ENCODE peak calls at places on chromosomes 2 and 18, in eight cellular contexts. One of them, this sample, is unnamed.

GRCh38 chr2:127558911-127559310 is 23.4 kb downstream of the MYO7B start:
- DNase-seq in tibial nerve: no peak
- DNase-seq in fibroblast of the aortic adventitia: no peak
- DNase-seq in chondrocyte: peak
- DNase-seq in tibial artery: no peak
- DNase-seq in Peyer's patch: peak
- DNase-seq in choroid plexus epithelial cell: no peak
- DNase-seq in dorsolateral prefrontal cortex: no peak
- DNase-seq in this sample: no peak

GRCh38 chr18:21191596-21192307 is 50.3 kb upstream of the GREB1L start:
- DNase-seq in Peyer's patch: peak
- DNase-seq in tibial nerve: peak
- DNase-seq in fibroblast of the aortic adventitia: peak
- DNase-seq in tibial artery: peak
- DNase-seq in choroid plexus epithelial cell: peak
- DNase-seq in dorsolateral prefrontal cortex: peak
- DNase-seq in chondrocyte: no peak
- DNase-seq in this sample: peak

GRCh38 chr2:13218205-13218604 is 501.5 kb downstream of the TRIB2 start:
- DNase-seq in choroid plexus epithelial cell: no peak
- DNase-seq in Peyer's patch: no peak
- DNase-seq in tibial artery: no peak
- DNase-seq in dorsolateral prefrontal cortex: no peak
- DNase-seq in tibial nerve: no peak
- DNase-seq in chondrocyte: no peak
- DNase-seq in fibroblast of the aortic adventitia: no peak
- DNase-seq in this sample: no peak

GRCh38 chr2:72092099-72092498 is 55.6 kb downstream of the CYP26B1 start:
- DNase-seq in dorsolateral prefrontal cortex: no peak
- DNase-seq in Peyer's patch: no peak
- DNase-seq in tibial artery: no peak
- DNase-seq in tibial nerve: no peak
- DNase-seq in choroid plexus epithelial cell: peak
- DNase-seq in fibroblast of the aortic adventitia: no peak
- DNase-seq in chondrocyte: no peak
- DNase-seq in this sample: no peak

GRCh38 chr2:191065785-191066184 is 51.8 kb upstream of the STAT1 start:
- DNase-seq in tibial nerve: no peak
- DNase-seq in fibroblast of the aortic adventitia: peak
- DNase-seq in dorsolateral prefrontal cortex: no peak
- DNase-seq in Peyer's patch: no peak
- DNase-seq in chondrocyte: no peak
- DNase-seq in choroid plexus epithelial cell: no peak
- DNase-seq in tibial artery: no peak
- DNase-seq in this sample: no peak

GRCh38 chr2:184689633-184690032 is 91.3 kb downstream of the ZNF804A start:
- DNase-seq in choroid plexus epithelial cell: peak
- DNase-seq in dorsolateral prefrontal cortex: no peak
- DNase-seq in fibroblast of the aortic adventitia: peak
- DNase-seq in tibial nerve: no peak
- DNase-seq in Peyer's patch: no peak
- DNase-seq in chondrocyte: no peak
- DNase-seq in tibial artery: no peak
- DNase-seq in this sample: no peak

GRCh38 chr18:76980663-76981387 is 151.8 kb downstream of the MBP start:
- DNase-seq in chondrocyte: no peak
- DNase-seq in Peyer's patch: no peak
- DNase-seq in tibial artery: no peak
- DNase-seq in tibial nerve: no peak
- DNase-seq in choroid plexus epithelial cell: no peak
- DNase-seq in dorsolateral prefrontal cortex: no peak
- DNase-seq in fibroblast of the aortic adventitia: no peak
- DNase-seq in this sample: no peak

GRCh38 chr18:22032392-22032961 is 136.9 kb upstream of the GATA6 start:
- DNase-seq in fibroblast of the aortic adventitia: peak
- DNase-seq in dorsolateral prefrontal cortex: no peak
- DNase-seq in Peyer's patch: no peak
- DNase-seq in chondrocyte: no peak
- DNase-seq in tibial artery: no peak
- DNase-seq in choroid plexus epithelial cell: peak
- DNase-seq in tibial nerve: no peak
- DNase-seq in this sample: peak

GRCh38 chr2:161625996-161626395 is 1.8 kb downstream of the SLC4A10 start:
- DNase-seq in Peyer's patch: no peak
- DNase-seq in tibial artery: no peak
- DNase-seq in choroid plexus epithelial cell: no peak
- DNase-seq in fibroblast of the aortic adventitia: no peak
- DNase-seq in tibial nerve: no peak
- DNase-seq in chondrocyte: no peak
- DNase-seq in dorsolateral prefrontal cortex: no peak
- DNase-seq in this sample: no peak

GRCh38 chr18:21383031-21383430 is 141.0 kb downstream of the GREB1L start:
- DNase-seq in dorsolateral prefrontal cortex: no peak
- DNase-seq in fibroblast of the aortic adventitia: no peak
- DNase-seq in choroid plexus epithelial cell: no peak
- DNase-seq in tibial artery: no peak
- DNase-seq in chondrocyte: no peak
- DNase-seq in Peyer's patch: no peak
- DNase-seq in tibial nerve: no peak
- DNase-seq in this sample: no peak

GRCh38 chr18:1463981-1464380 is 559.3 kb downstream of the ADCYAP1 start:
- DNase-seq in dorsolateral prefrontal cortex: no peak
- DNase-seq in Peyer's patch: no peak
- DNase-seq in tibial artery: no peak
- DNase-seq in choroid plexus epithelial cell: no peak
- DNase-seq in tibial nerve: no peak
- DNase-seq in chondrocyte: no peak
- DNase-seq in fibroblast of the aortic adventitia: no peak
- DNase-seq in this sample: no peak

GRCh38 chr18:1464444-1465217 is 560.0 kb downstream of the ADCYAP1 start:
- DNase-seq in chondrocyte: no peak
- DNase-seq in tibial artery: no peak
- DNase-seq in tibial nerve: no peak
- DNase-seq in fibroblast of the aortic adventitia: no peak
- DNase-seq in choroid plexus epithelial cell: no peak
- DNase-seq in dorsolateral prefrontal cortex: no peak
- DNase-seq in Peyer's patch: no peak
- DNase-seq in this sample: no peak

GRCh38 chr18:1467461-1467964 is 562.8 kb downstream of the ADCYAP1 start:
- DNase-seq in Peyer's patch: no peak
- DNase-seq in fibroblast of the aortic adventitia: no peak
- DNase-seq in tibial nerve: no peak
- DNase-seq in chondrocyte: no peak
- DNase-seq in choroid plexus epithelial cell: no peak
- DNase-seq in dorsolateral prefrontal cortex: no peak
- DNase-seq in tibial artery: no peak
- DNase-seq in this sample: no peak

GRCh38 chr18:1466035-1466434 is 561.4 kb downstream of the ADCYAP1 start:
- DNase-seq in choroid plexus epithelial cell: no peak
- DNase-seq in dorsolateral prefrontal cortex: no peak
- DNase-seq in tibial artery: no peak
- DNase-seq in Peyer's patch: no peak
- DNase-seq in chondrocyte: no peak
- DNase-seq in tibial nerve: no peak
- DNase-seq in fibroblast of the aortic adventitia: no peak
- DNase-seq in this sample: no peak

DNA sequence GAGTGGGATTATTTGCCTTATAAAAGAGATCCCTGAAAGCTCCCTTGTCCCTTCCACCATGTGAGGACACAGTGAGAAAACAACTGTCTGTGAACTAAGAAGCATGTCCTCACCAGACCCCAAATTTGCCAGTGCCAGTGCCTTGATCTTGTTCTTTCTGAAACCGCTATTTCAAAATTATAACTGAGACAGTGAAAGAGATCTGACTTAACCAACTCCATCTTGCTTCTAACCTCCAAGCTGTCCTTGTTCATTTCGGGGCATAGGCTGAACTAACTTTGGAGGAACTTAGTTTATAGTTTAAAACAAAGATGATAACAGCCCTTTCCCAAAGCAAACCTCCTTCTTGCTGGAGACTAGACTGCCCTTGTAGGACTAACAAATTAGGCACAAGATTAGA is 563.9 kb downstream of the ADCYAP1 start:
- DNase-seq in dorsolateral prefrontal cortex: no peak
- DNase-seq in tibial nerve: no peak
- DNase-seq in choroid plexus epithelial cell: no peak
- DNase-seq in Peyer's patch: no peak
- DNase-seq in fibroblast of the aortic adventitia: no peak
- DNase-seq in tibial artery: no peak
- DNase-seq in chondrocyte: no peak
- DNase-seq in this sample: no peak
- TF ChIP-seq CTCF in dorsolateral prefrontal cortex: no peak
- TF ChIP-seq CTCF in tibial nerve: no peak
- TF ChIP-seq CTCF in choroid plexus epithelial cell: no peak
- TF ChIP-seq CTCF in Peyer's patch: no peak
- TF ChIP-seq CTCF in fibroblast of the aortic adventitia: no peak
- TF ChIP-seq CTCF in tibial artery: no peak
- TF ChIP-seq CTCF in chondrocyte: no peak
- TF ChIP-seq CTCF in this sample: no peak

GRCh38 chr2:100484390-100484789 is 14.1 kb downstream of the NMS start:
- DNase-seq in tibial artery: no peak
- DNase-seq in Peyer's patch: no peak
- DNase-seq in dorsolateral prefrontal cortex: no peak
- DNase-seq in fibroblast of the aortic adventitia: no peak
- DNase-seq in chondrocyte: no peak
- DNase-seq in choroid plexus epithelial cell: no peak
- DNase-seq in tibial nerve: no peak
- DNase-seq in this sample: no peak

GRCh38 chr2:100483892-100484291 is 13.6 kb downstream of the NMS start:
- DNase-seq in dorsolateral prefrontal cortex: no peak
- DNase-seq in choroid plexus epithelial cell: no peak
- DNase-seq in chondrocyte: no peak
- DNase-seq in Peyer's patch: no peak
- DNase-seq in tibial nerve: no peak
- DNase-seq in tibial artery: no peak
- DNase-seq in fibroblast of the aortic adventitia: no peak
- DNase-seq in this sample: no peak

DNA sequence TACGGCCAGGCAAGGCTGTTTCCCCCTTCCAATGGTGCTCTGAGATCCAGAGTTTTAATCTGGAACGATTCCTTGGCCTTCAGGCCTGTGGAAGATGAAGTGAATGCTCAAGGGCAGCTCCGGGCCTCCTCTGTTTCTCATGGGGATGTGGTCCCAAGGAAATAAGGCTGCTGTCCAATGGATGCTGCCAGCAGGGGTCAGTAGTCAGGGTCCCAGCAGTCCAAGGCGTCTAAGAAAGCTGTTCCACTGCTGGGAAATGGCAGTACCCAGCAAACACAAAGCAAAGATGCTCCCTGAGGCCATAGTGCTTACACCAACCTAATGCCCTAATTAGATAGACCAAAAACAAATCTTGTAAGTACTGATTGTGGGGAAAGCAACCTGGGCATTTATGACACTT is 12.5 kb downstream of the NMS start:
- DNase-seq in Peyer's patch: no peak
- DNase-seq in dorsolateral prefrontal cortex: no peak
- DNase-seq in tibial artery: no peak
- DNase-seq in tibial nerve: no peak
- DNase-seq in choroid plexus epithelial cell: peak
- DNase-seq in fibroblast of the aortic adventitia: no peak
- DNase-seq in chondrocyte: no peak
- DNase-seq in this sample: no peak
- TF ChIP-seq CTCF in Peyer's patch: no peak
- TF ChIP-seq CTCF in dorsolateral prefrontal cortex: peak
- TF ChIP-seq CTCF in tibial artery: no peak
- TF ChIP-seq CTCF in tibial nerve: no peak
- TF ChIP-seq CTCF in choroid plexus epithelial cell: peak
- TF ChIP-seq CTCF in fibroblast of the aortic adventitia: peak
- TF ChIP-seq CTCF in chondrocyte: peak
- TF ChIP-seq CTCF in this sample: peak

GRCh38 chr18:79672490-79673276 is 6.9 kb upstream of the CTDP1 start:
- DNase-seq in tibial nerve: no peak
- DNase-seq in dorsolateral prefrontal cortex: no peak
- DNase-seq in tibial artery: no peak
- DNase-seq in chondrocyte: no peak
- DNase-seq in choroid plexus epithelial cell: no peak
- DNase-seq in fibroblast of the aortic adventitia: no peak
- DNase-seq in Peyer's patch: no peak
- DNase-seq in this sample: no peak
- TF ChIP-seq CTCF in tibial nerve: no peak
- TF ChIP-seq CTCF in dorsolateral prefrontal cortex: no peak
- TF ChIP-seq CTCF in tibial artery: no peak
- TF ChIP-seq CTCF in chondrocyte: no peak
- TF ChIP-seq CTCF in choroid plexus epithelial cell: no peak
- TF ChIP-seq CTCF in fibroblast of the aortic adventitia: no peak
- TF ChIP-seq CTCF in Peyer's patch: no peak
- TF ChIP-seq CTCF in this sample: no peak

DNA sequence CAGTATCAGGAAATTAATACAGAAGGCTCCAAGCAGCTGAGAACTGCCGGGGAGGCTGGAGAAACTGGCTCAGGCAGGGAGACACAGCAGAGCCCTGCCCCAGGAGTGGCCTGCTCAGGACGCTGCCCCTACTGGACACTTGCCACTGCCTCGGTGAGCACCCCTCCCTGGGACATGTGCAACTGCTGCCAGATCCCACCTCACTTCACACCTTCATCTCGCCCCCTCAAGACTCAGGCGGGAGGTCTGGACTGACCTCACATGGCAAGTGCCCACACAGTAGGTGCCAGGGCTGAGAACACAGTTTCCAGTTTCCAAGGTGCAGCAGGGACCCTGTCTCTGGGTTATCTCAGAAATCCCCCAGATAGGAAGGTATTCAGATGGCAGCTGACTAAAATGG is 33.8 kb upstream of the LBH start:
- DNase-seq in dorsolateral prefrontal cortex: no peak
- DNase-seq in choroid plexus epithelial cell: no peak
- DNase-seq in tibial nerve: no peak
- DNase-seq in chondrocyte: no peak
- DNase-seq in fibroblast of the aortic adventitia: no peak
- DNase-seq in tibial artery: no peak
- DNase-seq in Peyer's patch: no peak
- DNase-seq in this sample: no peak
- TF ChIP-seq CTCF in dorsolateral prefrontal cortex: no peak
- TF ChIP-seq CTCF in choroid plexus epithelial cell: no peak
- TF ChIP-seq CTCF in tibial nerve: no peak
- TF ChIP-seq CTCF in chondrocyte: peak
- TF ChIP-seq CTCF in fibroblast of the aortic adventitia: no peak
- TF ChIP-seq CTCF in tibial artery: no peak
- TF ChIP-seq CTCF in Peyer's patch: no peak
- TF ChIP-seq CTCF in this sample: no peak